ENCODE peak calls at places on chromosome 11, in seven cellular contexts. H is HFFc6, S is adrenal gland, J is D721Med, W is fibroblast of mammary gland, N is lower lobe of right lung, R is osteoblast. Q is an unnamed sample.

GRCh38 chr11:46845440-46845739 is 690 bp downstream of the CKAP5 start:
- DNase-seq in S (no peak), W (peak), N (no peak), J (no peak), R (no peak), H (peak), Q (no peak)

GRCh38 chr11:95884364-95884763 is 39.5 kb downstream of the MTMR2 start:
- DNase-seq in N (no peak), H (peak), J (no peak), W (peak), S (no peak), R (no peak), Q (peak)

GRCh38 chr11:19511413-19512183 is 201.0 kb upstream of the NAV2 start:
- DNase-seq in W (peak), J (no peak), R (no peak), H (no peak), N (peak), S (peak), Q (peak)

GRCh38 chr11:78140392-78141077 is 1.1 kb upstream of the ALG8 start:
- DNase-seq in S (no peak), W (peak), N (no peak), J (no peak), R (no peak), H (no peak), Q (no peak)

GRCh38 chr11:95088946-95089619 is 563 bp upstream of the ENDOD1 start:
- DNase-seq in R (peak), J (no peak), W (no peak), N (no peak), S (no peak), H (no peak), Q (no peak)

GRCh38 chr11:66168289-66168688 is 98.2 kb downstream of the PACS1 start:
- DNase-seq in J (no peak), N (no peak), H (no peak), R (no peak), W (no peak), S (no peak), Q (no peak)

GRCh38 chr11:65058012-65058411 is 341 bp downstream of the NAALADL1 start:
- DNase-seq in S (no peak), J (no peak), W (no peak), H (no peak), N (no peak), R (peak), Q (no peak)

GRCh38 chr11:134380785-134381184 is 31.3 kb downstream of the B3GAT1 start:
- DNase-seq in N (no peak), J (no peak), W (no peak), R (no peak), S (no peak), H (no peak), Q (no peak)

GRCh38 chr11:24575392-24575791 is 78.5 kb downstream of the LUZP2 start:
- DNase-seq in N (no peak), S (no peak), J (no peak), R (no peak), W (peak), H (no peak), Q (no peak)

GRCh38 chr11:126281666-126282175 is 1.2 kb upstream of the TIRAP start:
- DNase-seq in H (no peak), S (peak), N (no peak), W (no peak), J (no peak), R (no peak), Q (no peak)

GRCh38 chr11:134759855-134760254 is 347.8 kb upstream of the B3GAT1 start:
- DNase-seq in N (no peak), H (no peak), R (no peak), J (no peak), W (no peak), S (no peak), Q (no peak)

GRCh38 chr11:123560001-123560400 is 94.4 kb downstream of the SCN3B start:
- DNase-seq in W (peak), N (no peak), J (no peak), R (peak), S (peak), H (peak), Q (no peak)

GRCh38 chr11:68269414-68270081 is 2.2 kb downstream of the C11orf24 start:
- DNase-seq in S (peak), N (no peak), J (no peak), W (peak), H (peak), R (peak), Q (no peak)

GRCh38 chr11:44813401-44813800 is 86.6 kb downstream of the TSPAN18 start:
- DNase-seq in H (no peak), S (peak), W (no peak), R (no peak), J (no peak), N (no peak), Q (no peak)

GRCh38 chr11:22454461-22454860 is 116.3 kb downstream of the SLC17A6 start:
- DNase-seq in N (no peak), W (no peak), R (no peak), H (no peak), J (no peak), S (no peak), Q (no peak)

GRCh38 chr11:106497321-106497720 is 419.9 kb downstream of the AASDHPPT start:
- DNase-seq in W (no peak), R (no peak), J (no peak), H (no peak), N (no peak), S (no peak), Q (no peak)

GRCh38 chr11:27642954-27643353 is 57.3 kb downstream of the BDNF start:
- DNase-seq in R (no peak), H (no peak), S (no peak), J (no peak), N (no peak), W (no peak), Q (peak)

GRCh38 chr11:251550-251949 is 14.8 kb downstream of the PSMD13 start:
- DNase-seq in N (no peak), H (no peak), R (no peak), W (no peak), S (no peak), J (no peak), Q (no peak)

GRCh38 chr11:96241351-96241841 is 101.6 kb downstream of the MAML2 start:
- DNase-seq in H (no peak), S (no peak), R (peak), W (no peak), N (no peak), J (no peak), Q (no peak)

GRCh38 chr11:92453055-92453454 is 228.4 kb downstream of the FAT3 start:
- DNase-seq in W (peak), S (no peak), N (no peak), H (peak), R (no peak), J (no peak), Q (peak)

GRCh38 chr11:100636536-100636935 is 50.6 kb upstream of the ARHGAP42 start:
- DNase-seq in J (no peak), H (no peak), N (no peak), W (no peak), S (no peak), R (no peak), Q (no peak)

GRCh38 chr11:64694821-64695365 is 28.1 kb downstream of the NRXN2 start:
- DNase-seq in H (no peak), N (no peak), W (no peak), S (peak), R (peak), J (no peak), Q (no peak)

GRCh38 chr11:33413296-33413695 is 156.1 kb downstream of the HIPK3 start:
- DNase-seq in R (no peak), N (no peak), S (no peak), J (no peak), W (no peak), H (peak), Q (no peak)

GRCh38 chr11:134519390-134519750 is 107.3 kb upstream of the B3GAT1 start:
- DNase-seq in R (no peak), J (no peak), S (no peak), N (no peak), W (no peak), H (no peak), Q (no peak)

GRCh38 chr11:12537778-12538401 is 136.3 kb upstream of the TEAD1 start:
- DNase-seq in W (peak), R (no peak), N (no peak), S (peak), H (no peak), J (no peak), Q (no peak)

GRCh38 chr11:12802418-12803085 is 128.3 kb downstream of the TEAD1 start:
- DNase-seq in J (no peak), H (peak), R (no peak), N (peak), W (peak), S (peak), Q (peak)

GRCh38 chr11:103894034-103894433 is 142.4 kb upstream of the DDI1 start:
- DNase-seq in W (no peak), N (no peak), H (no peak), J (no peak), R (no peak), S (no peak), Q (no peak)

GRCh38 chr11:1020211-1020905 is 16.2 kb downstream of the MUC6 start:
- DNase-seq in J (no peak), N (no peak), H (no peak), R (no peak), W (no peak), S (no peak), Q (no peak)

GRCh38 chr11:101269390-101269789 is 139.8 kb upstream of the PGR start:
- DNase-seq in H (no peak), J (no peak), R (no peak), W (no peak), N (no peak), S (no peak), Q (no peak)

GRCh38 chr11:115256326-115257197 is 247.7 kb downstream of the CADM1 start:
- DNase-seq in N (no peak), H (no peak), R (no peak), S (no peak), W (no peak), J (no peak), Q (no peak)

GRCh38 chr11:104254347-104254746 is 90.4 kb upstream of the PDGFD start:
- DNase-seq in N (no peak), S (peak), W (peak), R (no peak), H (no peak), J (no peak), Q (peak)

GRCh38 chr11:97363331-97363730 is 973.5 kb downstream of the JRKL start:
- DNase-seq in R (no peak), S (no peak), J (no peak), W (no peak), N (no peak), H (no peak), Q (no peak)

GRCh38 chr11:46304605-46305004 is 27.1 kb downstream of the CREB3L1 start:
- DNase-seq in J (no peak), S (no peak), R (peak), W (no peak), N (no peak), H (no peak), Q (no peak)

GRCh38 chr11:92226331-92227232 is 2.0 kb downstream of the FAT3 start:
- DNase-seq in R (peak), J (no peak), H (no peak), N (no peak), S (no peak), W (no peak), Q (no peak)

GRCh38 chr11:115266066-115266465 is 238.1 kb downstream of the CADM1 start:
- DNase-seq in S (no peak), N (no peak), H (no peak), W (no peak), J (no peak), R (peak), Q (no peak)

DNA sequence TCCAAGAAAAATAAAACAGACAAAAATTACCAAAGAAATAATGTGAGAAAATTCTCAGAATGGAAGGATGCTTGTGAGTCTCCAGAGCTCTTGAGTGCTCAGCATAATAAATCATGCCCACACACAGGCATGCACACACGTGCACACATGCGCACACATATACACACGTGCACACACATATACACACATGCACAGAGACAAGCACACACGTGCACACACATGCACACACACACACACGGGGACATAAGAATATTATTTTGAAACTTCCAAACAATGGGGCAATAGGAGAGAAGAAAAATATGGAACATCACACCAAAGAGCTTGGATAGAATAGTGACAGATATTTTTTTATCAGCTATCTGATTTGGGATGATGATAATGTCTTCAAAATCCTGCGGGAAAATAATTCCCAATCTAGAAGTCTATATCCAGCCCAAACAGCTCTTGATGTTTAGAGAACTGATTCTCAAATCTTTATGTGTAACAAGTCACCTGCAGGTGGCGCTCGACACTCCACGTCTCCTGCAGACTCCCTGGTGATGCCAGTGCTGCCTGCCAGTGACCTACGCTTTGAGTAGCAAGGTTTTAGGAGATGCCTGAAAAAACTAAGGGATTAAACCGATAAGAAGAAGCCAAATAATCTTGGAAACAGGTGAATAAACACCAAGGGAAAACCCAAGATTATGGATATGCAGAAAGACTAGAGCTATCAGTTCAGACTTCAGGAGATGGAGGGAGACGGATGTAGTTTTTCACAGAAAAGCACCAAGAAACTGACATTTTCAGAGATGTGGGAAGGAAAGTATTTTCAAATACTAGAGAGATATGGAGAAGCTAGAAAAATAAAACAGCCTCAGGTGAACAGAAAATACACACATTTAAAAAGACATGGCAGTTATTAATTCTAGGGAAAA is 743.6 kb downstream of the ETS1 start:
- DNase-seq in H (peak), S (peak), W (peak), J (no peak), N (peak), R (peak), Q (peak)
- TF ChIP-seq CTCF in H (peak), S (peak), W (peak), J (peak), N (peak), R (peak), Q (peak)

GRCh38 chr11:8099291-8099899 is 18.4 kb downstream of the TUB start:
- DNase-seq in H (peak), W (peak), R (peak), S (peak), N (peak), J (no peak), Q (peak)
- TF ChIP-seq CTCF in H (peak), W (peak), R (peak), S (peak), N (peak), J (peak), Q (peak)

GRCh38 chr11:11267312-11267711 is 85.7 kb downstream of the CSNK2A3 start:
- DNase-seq in S (no peak), H (no peak), W (no peak), R (no peak), J (no peak), N (no peak), Q (no peak)

GRCh38 chr11:11268119-11268518 is 84.9 kb downstream of the CSNK2A3 start:
- DNase-seq in H (no peak), J (no peak), N (no peak), S (no peak), W (no peak), R (peak), Q (no peak)

GRCh38 chr11:11265320-11265719 is 87.7 kb downstream of the CSNK2A3 start:
- DNase-seq in W (no peak), N (no peak), R (no peak), H (no peak), J (no peak), S (no peak), Q (no peak)

GRCh38 chr11:11268706-11269105 is 84.3 kb downstream of the CSNK2A3 start:
- DNase-seq in W (no peak), N (no peak), H (no peak), R (no peak), J (no peak), S (no peak), Q (no peak)

DNA sequence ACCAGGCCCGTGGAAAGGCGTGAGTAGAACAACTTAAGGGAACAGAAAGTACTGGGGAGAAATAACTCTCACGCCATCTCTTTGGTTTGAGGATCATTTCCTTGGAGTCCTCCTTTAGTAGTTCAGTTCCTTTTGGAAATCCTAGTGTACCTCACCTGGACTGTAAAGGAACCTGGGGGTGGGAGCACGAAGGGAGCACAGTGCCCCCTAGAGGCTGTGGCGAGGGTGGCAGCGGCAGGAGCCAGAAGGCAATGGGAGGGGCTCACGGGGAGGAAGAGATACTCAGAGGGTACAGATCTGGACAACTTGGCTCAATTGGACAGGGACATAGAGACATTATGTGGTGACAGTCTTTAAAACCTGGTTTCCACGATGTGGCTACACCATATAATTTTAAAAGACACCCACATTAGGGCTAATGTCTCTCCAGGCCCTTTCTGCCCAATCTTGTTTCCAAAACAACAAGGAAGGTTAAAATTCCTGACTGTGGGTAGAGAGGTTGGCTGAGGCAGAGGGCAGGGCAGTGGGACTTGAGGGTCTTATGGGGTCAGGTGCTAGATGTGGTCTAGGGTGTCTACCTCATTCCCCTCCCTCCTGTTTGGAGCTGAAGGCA is 87.0 kb downstream of the CSNK2A3 start:
- DNase-seq in J (peak), W (peak), H (no peak), N (peak), S (no peak), R (peak), Q (peak)
- TF ChIP-seq CTCF in J (peak), W (peak), H (peak), N (peak), S (peak), R (peak), Q (peak)

DNA sequence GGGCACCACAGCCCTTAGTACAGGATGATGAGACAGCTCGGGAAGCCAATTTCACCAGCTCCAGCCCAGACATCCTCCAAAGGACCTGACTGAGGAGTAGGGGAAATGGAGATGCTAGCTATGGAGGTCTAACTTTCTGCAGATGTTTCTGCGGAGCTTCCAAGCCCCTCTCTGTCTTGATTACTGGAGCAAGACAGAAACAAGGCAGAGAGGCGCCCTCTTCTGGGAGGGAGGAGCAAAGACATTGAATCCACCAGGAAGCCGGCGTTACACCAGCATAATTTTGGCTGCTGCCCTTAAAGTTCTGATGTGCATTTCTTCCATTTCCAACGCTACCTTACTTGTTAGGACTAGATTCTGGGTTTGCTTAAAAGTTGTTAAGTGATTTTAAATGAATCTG is 107.3 kb upstream of the HSD17B12 start:
- DNase-seq in J (no peak), R (no peak), N (no peak), W (peak), H (no peak), S (no peak), Q (peak)
- TF ChIP-seq CTCF in J (peak), R (peak), N (peak), W (peak), H (peak), S (peak), Q (peak)

DNA sequence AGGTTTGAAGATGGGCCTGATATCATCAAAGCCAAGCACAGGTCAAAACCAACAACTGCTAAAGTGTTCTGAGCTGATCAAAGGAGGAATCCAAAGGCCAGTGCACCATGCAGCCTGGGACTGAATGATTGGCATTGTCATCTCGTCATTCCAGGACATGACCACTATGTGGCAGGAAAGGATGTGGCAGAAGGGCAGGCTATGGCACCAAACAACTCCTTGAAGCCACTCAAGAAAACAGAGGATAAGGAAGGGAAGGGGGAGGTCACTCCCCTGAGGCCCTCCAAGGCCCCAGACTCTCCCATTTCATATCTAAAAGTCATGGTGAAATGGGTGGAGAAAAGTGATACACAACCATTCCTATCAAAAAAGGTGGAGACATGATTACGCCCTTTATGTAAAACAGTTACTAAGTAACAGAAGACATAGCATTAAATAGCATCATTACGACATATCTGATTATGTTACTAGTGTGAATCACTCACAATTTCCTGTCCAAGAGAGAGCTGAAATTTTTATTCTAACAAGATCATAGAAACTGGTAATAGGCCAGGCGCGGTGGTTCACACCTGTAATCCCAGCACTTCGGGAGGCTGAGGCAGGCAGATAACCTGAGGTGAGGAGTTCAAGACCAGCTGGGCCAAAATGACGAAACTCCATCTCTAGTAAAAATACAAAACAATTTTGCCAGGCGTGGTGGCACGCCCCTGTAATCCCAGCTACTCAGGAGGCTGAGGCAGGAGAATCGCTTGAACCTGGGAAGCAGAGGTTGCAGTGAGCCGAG is 49.3 kb downstream of the AHNAK start:
- DNase-seq in R (no peak), W (peak), J (no peak), N (no peak), S (no peak), H (peak), Q (peak)
- TF ChIP-seq CTCF in R (peak), W (peak), J (peak), N (peak), S (peak), H (peak), Q (peak)

GRCh38 chr11:130828741-130829140 is 87.5 kb downstream of the SNX19 start:
- DNase-seq in R (no peak), S (peak), H (no peak), J (no peak), N (no peak), W (peak), Q (no peak)
- TF ChIP-seq CTCF in R (no peak), S (no peak), H (no peak), J (no peak), N (no peak), W (no peak), Q (no peak)

Q was measured in MCF 10A.